ENCODE peak calls at places on chromosomes 13 and 19, in ten cellular contexts. Y is mesothelial cell of epicardium; S is aorta; U is EH; F is left cardiac atrium; L is KBM-7; J is activated T-cell treated with anti-CD3 and anti-CD28 coated beads for 4 hours; G is activated CD8-positive, alpha-beta memory T cell treated with anti-CD3 and anti-CD28 coated beads, Interleukin-2, amount 10 ng/mL, durations not matched to agents 7 days and 5 days; V is NCI-H1105; I is stimulated activated CD8-positive, alpha-beta memory T cell treated with anti-CD3 and anti-CD28 coated beads, Interleukin-12 subunit alpha, Interleukin-12 subunit beta, amount 100 ng/mL, for 1 hour. K is an unnamed sample.

GRCh38 chr13:33111414-33112110 is 95.3 kb downstream of the KL start:
- DNase-seq in V (no peak), J (no peak), S (no peak), I (no peak), F (no peak), Y (no peak), U (peak; percentile 71), G (no peak), L (no peak), K (peak; percentile 41)

GRCh38 chr19:8174706-8175105 is 25.3 kb upstream of the FBN3 start:
- DNase-seq in I (no peak), U (no peak), G (no peak), F (no peak), J (no peak), V (no peak), L (no peak), S (no peak), Y (no peak), K (peak; percentile 62)

GRCh38 chr13:20721454-20722357 is 18.2 kb downstream of the IL17D start:
- DNase-seq in L (no peak), I (no peak), S (peak; percentile 70), F (peak; percentile 80), Y (no peak), V (no peak), G (no peak), J (no peak), U (peak; percentile 79), K (no peak)

GRCh38 chr13:37716395-37716794 is 117.8 kb upstream of the POSTN start:
- DNase-seq in F (no peak), V (no peak), J (no peak), S (no peak), G (no peak), Y (no peak), U (peak; percentile 48), I (no peak), L (no peak), K (peak; percentile 37)

GRCh38 chr19:30968210-30968609 is 381.0 kb downstream of the TSHZ3 start:
- DNase-seq in J (no peak), G (no peak), U (peak; percentile 13), Y (no peak), S (no peak), L (no peak), F (no peak), I (no peak), V (no peak), K (peak; percentile 1)

GRCh38 chr19:45404557-45405434 is at the start of gene PPP1R13L:
- DNase-seq in F (peak; percentile 92), Y (peak; percentile 81), L (no peak), I (no peak), V (peak; percentile 79), J (no peak), U (peak; percentile 89), G (peak; percentile 76), S (peak; percentile 92), K (no peak)

GRCh38 chr13:90447735-90448103 is 899.8 kb upstream of the MIR17HG start:
- DNase-seq in G (no peak), S (no peak), I (no peak), U (peak; percentile 79), J (no peak), F (no peak), Y (no peak), L (no peak), V (no peak), K (peak; percentile 68)

GRCh38 chr13:62209539-62209938 is 793.9 kb upstream of the PCDH20 start:
- DNase-seq in J (no peak), F (no peak), L (no peak), G (no peak), U (no peak), S (no peak), V (peak; percentile 86), Y (no peak), I (no peak), K (no peak)

GRCh38 chr19:56995298-56995697 is 124.5 kb upstream of the USP29 start:
- DNase-seq in Y (no peak), J (no peak), S (no peak), I (no peak), G (no peak), U (no peak), L (no peak), V (no peak), F (no peak), K (no peak)

GRCh38 chr19:10184636-10185035 is 10.1 kb downstream of the DNMT1 start:
- DNase-seq in I (no peak), G (no peak), L (no peak), F (no peak), U (no peak), J (no peak), V (no peak), S (no peak), Y (no peak), K (no peak)

GRCh38 chr13:46165485-46166220 is 16.3 kb downstream of the LCP1 start:
- DNase-seq in I (no peak), G (peak; percentile 72), S (no peak), F (no peak), J (no peak), V (no peak), L (no peak), Y (no peak), U (no peak), K (no peak)

GRCh38 chr13:111006508-111007031 is 91.7 kb upstream of the ANKRD10 start:
- DNase-seq in I (no peak), Y (no peak), J (no peak), V (no peak), U (peak; percentile 88), S (peak; percentile 93), L (no peak), F (peak; percentile 85), G (no peak), K (peak; percentile 97)

GRCh38 chr13:32791545-32792172 is 205.4 kb downstream of the PDS5B start:
- DNase-seq in V (no peak), L (peak; percentile 49), F (no peak), G (peak; percentile 71), J (no peak), U (peak; percentile 22), S (no peak), Y (no peak), I (no peak), K (no peak)

GRCh38 chr13:48412881-48413351 is at the start of gene LPAR6:
- DNase-seq in L (peak; percentile 85), G (peak; percentile 45), I (no peak), V (no peak), F (no peak), Y (no peak), J (no peak), U (peak; percentile 74), S (no peak), K (peak; percentile 73)

GRCh38 chr19:3250675-3251074 is 26.2 kb downstream of the CELF5 start:
- DNase-seq in Y (no peak), G (no peak), S (no peak), F (no peak), U (peak; percentile 15), V (no peak), J (peak; percentile 35), L (peak; percentile 49), I (no peak), K (no peak)

GRCh38 chr19:23002690-23003422 is at the start of gene ZNF728:
- DNase-seq in L (no peak), Y (no peak), J (no peak), F (peak; percentile 92), S (peak; percentile 83), U (no peak), I (no peak), G (no peak), V (no peak), K (no peak)

GRCh38 chr19:45376045-45376724 is 5.8 kb upstream of the ERCC2 start:
- DNase-seq in J (no peak), L (no peak), I (no peak), Y (peak; percentile 44), F (peak; percentile 64), S (no peak), U (peak; percentile 99), V (no peak), G (no peak), K (peak; percentile 94)

GRCh38 chr19:40213882-40214570 is 4.2 kb downstream of the TTC9B start:
- DNase-seq in G (no peak), V (no peak), Y (no peak), S (no peak), L (no peak), F (no peak), J (no peak), U (no peak), I (no peak), K (no peak)

GRCh38 chr13:45511310-45512147 is 46.8 kb downstream of the COG3 start:
- DNase-seq in I (peak; percentile 15), Y (no peak), F (no peak), U (peak; percentile 75), J (peak; percentile 8), G (peak; percentile 48), V (peak; percentile 47), S (no peak), L (peak; percentile 82), K (peak; percentile 69)

GRCh38 chr13:46662690-46663089 is 109.7 kb downstream of the LRCH1 start:
- DNase-seq in V (no peak), U (no peak), J (no peak), F (no peak), S (no peak), L (no peak), G (no peak), I (no peak), Y (no peak), K (no peak)

GRCh38 chr19:5093297-5093858 is 124.5 kb downstream of the KDM4B start:
- DNase-seq in V (no peak), U (no peak), F (peak; percentile 79), G (no peak), I (no peak), Y (no peak), S (no peak), L (no peak), J (no peak), K (no peak)

GRCh38 chr19:2775556-2776430 is 7.3 kb downstream of the SGTA start:
- DNase-seq in V (no peak), S (peak; percentile 86), J (peak; percentile 70), G (peak; percentile 89), F (peak; percentile 74), Y (no peak), L (peak; percentile 51), I (peak; percentile 58), U (peak; percentile 25), K (peak; percentile 85)

GRCh38 chr19:3179739-3180293 is 1.2 kb downstream of the S1PR4 start:
- DNase-seq in G (peak; percentile 66), S (no peak), J (no peak), L (peak; percentile 49), U (no peak), I (no peak), F (no peak), V (no peak), Y (no peak), K (no peak)

GRCh38 chr13:77213644-77214043 is 113.2 kb downstream of the MYCBP2 start:
- DNase-seq in Y (no peak), I (no peak), S (no peak), U (peak; percentile 12), F (no peak), G (no peak), L (no peak), J (no peak), V (no peak), K (no peak)

GRCh38 chr19:21604351-21604926 is 99.0 kb downstream of the ZNF429 start:
- DNase-seq in U (peak; percentile 46), S (no peak), J (no peak), I (no peak), F (no peak), V (no peak), L (peak; percentile 19), Y (no peak), G (no peak), K (peak; percentile 55)

GRCh38 chr19:37551123-37551993 is 43.2 kb downstream of the ZNF571 start:
- DNase-seq in V (no peak), I (peak; percentile 12), U (peak; percentile 39), L (no peak), S (no peak), G (peak; percentile 86), J (peak; percentile 17), F (peak; percentile 51), Y (no peak), K (no peak)

GRCh38 chr19:17671906-17672305 is 16.2 kb downstream of the UNC13A start:
- DNase-seq in U (peak; percentile 65), L (peak; percentile 25), I (no peak), V (no peak), S (no peak), Y (no peak), F (no peak), G (no peak), J (no peak), K (peak; percentile 17)

GRCh38 chr13:40776681-40777165 is 5.7 kb upstream of the MRPS31 start:
- DNase-seq in J (peak; percentile 49), L (peak; percentile 88), G (peak; percentile 89), U (peak; percentile 85), F (peak; percentile 27), I (peak; percentile 51), Y (no peak), V (no peak), S (no peak), K (no peak)